ENCODE peak calls at places on chromosomes 1 and 21, in four cellular contexts. U is NB4, W is stomach, H is bronchial epithelial cell. E is an unnamed sample.

GRCh38 chr1:229438021-229438420 is 4.1 kb upstream of the ACTA1 start:
- DNase-seq in U (no peak), W (no peak), H (no peak), E (no peak)

GRCh38 chr1:201295861-201296260 is 12.6 kb downstream of the PKP1 start:
- DNase-seq in U (no peak), W (no peak), H (peak; percentile 99), E (no peak)

GRCh38 chr1:11720523-11720922 is 15.4 kb upstream of the AGTRAP start:
- DNase-seq in U (no peak), W (no peak), H (no peak), E (no peak)

GRCh38 chr1:1019122-1019999 is 559 bp upstream of the AGRN start:
- DNase-seq in U (peak; percentile 82), W (peak; percentile 88), H (peak; percentile 50), E (peak; percentile 43)

GRCh38 chr1:189350983-189351616 is 1126.6 kb downstream of the BRINP3 start:
- DNase-seq in U (no peak), W (no peak), H (no peak), E (no peak)

GRCh38 chr1:10211805-10212405 is 1.5 kb downstream of the KIF1B start:
- DNase-seq in U (no peak), W (no peak), H (peak; percentile 58), E (no peak)

GRCh38 chr1:7302873-7303272 is 468.2 kb upstream of the VAMP3 start:
- DNase-seq in U (no peak), W (no peak), H (peak; percentile 5), E (no peak)

GRCh38 chr1:174274452-174274851 is 115.1 kb downstream of the RABGAP1L start:
- DNase-seq in U (no peak), W (no peak), H (no peak), E (no peak)

GRCh38 chr1:201500670-201501120 is 6.2 kb downstream of the CSRP1 start:
- DNase-seq in U (no peak), W (no peak), H (no peak), E (no peak)

GRCh38 chr21:17454315-17455027 is 58.4 kb upstream of the CXADR start:
- DNase-seq in U (peak; percentile 71), W (no peak), H (peak; percentile 73), E (peak; percentile 37)

GRCh38 chr1:41927118-41927517 is 8.4 kb upstream of the HIVEP3 start:
- DNase-seq in U (no peak), W (peak; percentile 34), H (no peak), E (no peak)

GRCh38 chr1:40153073-40153770 is 8.0 kb upstream of the RLF start:
- DNase-seq in U (peak; percentile 77), W (no peak), H (peak; percentile 73), E (peak; percentile 59)

GRCh38 chr1:228373681-228374571 is 32.7 kb downstream of the TRIM11 start:
- DNase-seq in U (no peak), W (no peak), H (no peak), E (no peak)

GRCh38 chr1:246631426-246631825 is 65.2 kb downstream of the CNST start:
- DNase-seq in U (no peak), W (no peak), H (peak; percentile 55), E (no peak)

GRCh38 chr1:202229376-202229775 is 35.8 kb downstream of the LGR6 start:
- DNase-seq in U (no peak), W (no peak), H (peak; percentile 82), E (no peak)

GRCh38 chr1:60808676-60809075 is 273.7 kb upstream of the NFIA start:
- DNase-seq in U (no peak), W (no peak), H (no peak), E (no peak)

GRCh38 chr1:47996406-47997226 is 569 bp downstream of the TRABD2B start:
- DNase-seq in U (no peak), W (no peak), H (no peak), E (no peak)

GRCh38 chr1:214514032-214514818 is 37.2 kb downstream of the PTPN14 start:
- DNase-seq in U (peak; percentile 39), W (no peak), H (no peak), E (peak; percentile 29)

GRCh38 chr1:10851024-10852013 is 54.9 kb upstream of the CASZ1 start:
- DNase-seq in U (no peak), W (no peak), H (no peak), E (no peak)

GRCh38 chr1:219427400-219427799 is 185.5 kb downstream of the ZC3H11B start:
- DNase-seq in U (no peak), W (no peak), H (no peak), E (no peak)

GRCh38 chr1:20663365-20663764 is 2.2 kb upstream of the DDOST start:
- DNase-seq in U (peak; percentile 29), W (no peak), H (no peak), E (no peak)

GRCh38 chr1:153678519-153679336 is at the start of gene NPR1:
- DNase-seq in U (peak; percentile 57), W (peak; percentile 40), H (no peak), E (no peak)

DNA sequence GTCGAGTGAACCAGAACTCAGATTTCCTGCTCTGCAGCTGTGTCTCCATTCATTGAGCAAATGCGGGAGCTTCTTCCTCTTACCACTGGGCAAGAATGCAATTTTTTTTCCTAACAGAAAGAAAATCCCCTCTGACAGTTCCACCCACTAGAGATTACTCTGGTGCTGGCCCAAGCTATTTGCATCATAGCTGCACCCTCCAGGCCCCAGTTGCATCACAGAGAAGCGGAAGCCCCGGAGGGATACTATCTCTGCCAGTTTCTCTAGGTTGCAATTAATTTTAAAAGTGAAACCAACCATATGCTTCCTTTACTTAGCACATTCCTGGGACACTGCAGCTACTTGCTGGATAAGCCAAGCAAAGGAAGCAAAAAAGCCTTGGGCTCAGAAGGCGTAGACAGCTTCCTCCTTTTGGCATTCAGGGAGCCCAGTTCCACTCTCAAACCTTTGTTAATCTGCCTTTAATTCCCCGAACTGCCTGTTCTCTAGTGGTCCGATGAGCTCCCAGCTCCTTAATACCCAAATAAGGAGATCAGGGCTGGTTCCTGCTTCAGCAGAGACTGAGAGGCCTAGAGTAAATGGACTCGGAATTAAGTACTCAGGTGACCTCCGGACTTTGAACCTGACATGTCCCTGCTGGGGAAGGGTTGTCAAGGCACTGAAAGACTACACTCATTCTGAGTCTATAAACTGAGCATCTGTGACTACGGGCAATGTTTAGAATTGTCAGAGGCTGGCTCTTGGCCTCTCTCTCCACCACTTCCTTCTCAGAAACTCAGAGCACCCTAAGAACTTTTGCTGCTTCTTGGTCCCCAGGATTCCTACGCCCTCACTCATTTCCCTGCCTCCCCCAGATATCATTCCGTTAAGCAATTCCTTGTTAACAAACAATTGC is 72.5 kb upstream of the TNFSF18 start:
- DNase-seq in U (peak; percentile 90), W (peak; percentile 45), H (peak; percentile 91), E (peak; percentile 57)
- H3K4me3 ChIP-seq in U (peak overlapping the region; percentile 63), W (peak overlapping the region; percentile 13), H (no peak overlapping the region), E (no peak overlapping the region)

GRCh38 chr1:8992936-8993687 is 33.1 kb downstream of the SLC2A7 start:
- DNase-seq in U (no peak), W (no peak), H (no peak), E (no peak)
- TF ChIP-seq CTCF in U (no peak), W (no peak), H (no peak), E (no peak)

GRCh38 chr1:8430476-8430875 is 112.6 kb downstream of the SLC45A1 start:
- DNase-seq in U (no peak), W (no peak), H (no peak), E (no peak)
- H3K4me3 ChIP-seq in U (no peak overlapping the region), W (no peak overlapping the region), H (no peak overlapping the region), E (no peak overlapping the region)

GRCh38 chr1:221473392-221473791 is 268.5 kb downstream of the DUSP10 start:
- DNase-seq in U (no peak), W (no peak), H (no peak), E (no peak)

GRCh38 chr1:221478050-221478949 is 263.6 kb downstream of the DUSP10 start:
- DNase-seq in U (peak; percentile 69), W (no peak), H (peak; percentile 86), E (peak; percentile 65)
- TF ChIP-seq CTCF in U (peak; percentile 77), W (peak; percentile 43), H (peak; percentile 91), E (peak; percentile 92)

GRCh38 chr1:151989131-151989868 is 4.4 kb downstream of the S100A10 start:
- DNase-seq in U (peak; percentile 85), W (peak; percentile 59), H (peak; percentile 94), E (no peak)
- H3K4me3 ChIP-seq in U (no peak overlapping the region), W (no peak overlapping the region), H (peak overlapping the region; percentile 99), E (no peak overlapping the region)

GRCh38 chr21:36706951-36707762 is 8.2 kb downstream of the SIM2 start:
- DNase-seq in U (no peak), W (no peak), H (no peak), E (no peak)

GRCh38 chr21:36704281-36704957 is 5.5 kb downstream of the SIM2 start:
- DNase-seq in U (no peak), W (no peak), H (no peak), E (no peak)

GRCh38 chr21:36706482-36706852 is 7.6 kb downstream of the SIM2 start:
- DNase-seq in U (no peak), W (no peak), H (no peak), E (no peak)

GRCh38 chr21:36704958-36705678 is 6.2 kb downstream of the SIM2 start:
- DNase-seq in U (no peak), W (no peak), H (no peak), E (no peak)

GRCh38 chr21:36705679-36706481 is 7.0 kb downstream of the SIM2 start:
- DNase-seq in U (peak; percentile 48), W (no peak), H (no peak), E (no peak)
- TF ChIP-seq CTCF in U (peak; percentile 32), W (peak; percentile 33), H (peak; percentile 32), E (peak; percentile 12)

DNA sequence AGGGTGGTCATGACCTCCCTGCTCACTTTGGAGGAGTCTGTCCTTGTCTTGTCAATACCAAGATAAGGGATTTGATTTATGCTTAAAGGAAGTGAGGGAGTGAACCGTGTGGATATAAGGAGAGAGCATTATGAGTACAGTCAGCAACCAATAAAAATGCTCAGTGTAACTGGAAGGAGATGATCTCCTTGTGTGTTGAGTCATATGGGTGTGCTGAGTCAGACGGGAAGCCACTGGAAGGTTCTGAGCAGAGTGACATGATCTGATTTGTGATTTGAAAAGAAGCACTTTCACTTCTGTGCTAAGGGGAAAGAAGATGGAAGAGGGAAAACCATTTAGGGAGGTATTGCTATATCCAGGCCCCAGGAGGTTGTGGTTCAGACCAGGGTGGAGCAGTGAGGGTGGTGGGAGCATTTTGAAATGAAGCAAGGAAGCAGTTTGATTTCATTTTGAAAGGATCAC is 2.5 kb upstream of the BCL10 start:
- DNase-seq in U (peak; percentile 46), W (peak; percentile 53), H (peak; percentile 98), E (peak; percentile 62)
- H3K4me3 ChIP-seq in U (no peak overlapping the region), W (no peak overlapping the region), H (no peak overlapping the region), E (no peak overlapping the region)

GRCh38 chr1:221356693-221357092 is 385.2 kb downstream of the DUSP10 start:
- DNase-seq in U (peak; percentile 6), W (no peak), H (no peak), E (no peak)
- TF ChIP-seq CTCF in U (peak; percentile 39), W (no peak), H (no peak), E (no peak)

GRCh38 chr1:119007343-119007671 is 19.2 kb upstream of the TBX15 start:
- DNase-seq in U (no peak), W (no peak), H (no peak), E (no peak)
- H3K4me3 ChIP-seq in U (no peak overlapping the region), W (no peak overlapping the region), H (no peak overlapping the region), E (no peak overlapping the region)

E was measured in astrocyte of the cerebellum.